ENCODE peak calls at places on chromosomes 2 and 18, in eight cellular contexts. One of them, this sample, is unnamed.

GRCh38 chr2:220961461-220961860 is 610.6 kb downstream of the EPHA4 start:
- DNase-seq in A549: no peak
- DNase-seq in NCI-H1092 treated with DMSO at 0.1 percent for 48 hours: no peak
- DNase-seq in stimulated activated CD8-positive, alpha-beta memory T cell treated with anti-CD3 and anti-CD28 coated beads, Interleukin-15, amount 100 ng/mL, for 24 hours: no peak
- DNase-seq in HFFc6: no peak
- DNase-seq in stimulated activated CD4-positive, alpha-beta T cell treated with anti-CD3 and anti-CD28 coated beads, Interleukin-4, amount 100 ng/mL, for 24 hours: no peak
- DNase-seq in activated T-helper 1 cell treated with anti-CD3 and anti-CD28 coated beads, Interleukin-12 subunit alpha, Interleukin-12 subunit beta, Interleukin-2, Interleukin-4 antibody, amounts not matched to agents 30 ng/mL and 10 ng/mL and 1 ng/mL, durations not matched to agents 14 hours and 24 hours and 36 hours: no peak
- DNase-seq in NCI-H460: no peak
- DNase-seq in this sample: no peak

GRCh38 chr2:30527859-30528258 is 80.8 kb downstream of the LCLAT1 start:
- DNase-seq in A549: no peak
- DNase-seq in NCI-H1092 treated with DMSO at 0.1 percent for 48 hours: no peak
- DNase-seq in stimulated activated CD8-positive, alpha-beta memory T cell treated with anti-CD3 and anti-CD28 coated beads, Interleukin-15, amount 100 ng/mL, for 24 hours: no peak
- DNase-seq in HFFc6: no peak
- DNase-seq in stimulated activated CD4-positive, alpha-beta T cell treated with anti-CD3 and anti-CD28 coated beads, Interleukin-4, amount 100 ng/mL, for 24 hours: no peak
- DNase-seq in activated T-helper 1 cell treated with anti-CD3 and anti-CD28 coated beads, Interleukin-12 subunit alpha, Interleukin-12 subunit beta, Interleukin-2, Interleukin-4 antibody, amounts not matched to agents 30 ng/mL and 10 ng/mL and 1 ng/mL, durations not matched to agents 14 hours and 24 hours and 36 hours: no peak
- DNase-seq in NCI-H460: no peak
- DNase-seq in this sample: no peak

GRCh38 chr2:222424281-222424728 is at the start of gene SGPP2:
- DNase-seq in A549: no peak
- DNase-seq in NCI-H1092 treated with DMSO at 0.1 percent for 48 hours: no peak
- DNase-seq in stimulated activated CD8-positive, alpha-beta memory T cell treated with anti-CD3 and anti-CD28 coated beads, Interleukin-15, amount 100 ng/mL, for 24 hours: no peak
- DNase-seq in HFFc6: no peak
- DNase-seq in stimulated activated CD4-positive, alpha-beta T cell treated with anti-CD3 and anti-CD28 coated beads, Interleukin-4, amount 100 ng/mL, for 24 hours: peak
- DNase-seq in activated T-helper 1 cell treated with anti-CD3 and anti-CD28 coated beads, Interleukin-12 subunit alpha, Interleukin-12 subunit beta, Interleukin-2, Interleukin-4 antibody, amounts not matched to agents 30 ng/mL and 10 ng/mL and 1 ng/mL, durations not matched to agents 14 hours and 24 hours and 36 hours: peak
- DNase-seq in NCI-H460: no peak
- DNase-seq in this sample: peak

GRCh38 chr2:216179015-216179414 is 69.9 kb downstream of the XRCC5 start:
- DNase-seq in A549: no peak
- DNase-seq in NCI-H1092 treated with DMSO at 0.1 percent for 48 hours: no peak
- DNase-seq in stimulated activated CD8-positive, alpha-beta memory T cell treated with anti-CD3 and anti-CD28 coated beads, Interleukin-15, amount 100 ng/mL, for 24 hours: no peak
- DNase-seq in HFFc6: no peak
- DNase-seq in stimulated activated CD4-positive, alpha-beta T cell treated with anti-CD3 and anti-CD28 coated beads, Interleukin-4, amount 100 ng/mL, for 24 hours: no peak
- DNase-seq in activated T-helper 1 cell treated with anti-CD3 and anti-CD28 coated beads, Interleukin-12 subunit alpha, Interleukin-12 subunit beta, Interleukin-2, Interleukin-4 antibody, amounts not matched to agents 30 ng/mL and 10 ng/mL and 1 ng/mL, durations not matched to agents 14 hours and 24 hours and 36 hours: no peak
- DNase-seq in NCI-H460: no peak
- DNase-seq in this sample: no peak

GRCh38 chr2:186274936-186275575 is 211.0 kb upstream of the ZC3H15 start:
- DNase-seq in A549: no peak
- DNase-seq in NCI-H1092 treated with DMSO at 0.1 percent for 48 hours: no peak
- DNase-seq in stimulated activated CD8-positive, alpha-beta memory T cell treated with anti-CD3 and anti-CD28 coated beads, Interleukin-15, amount 100 ng/mL, for 24 hours: no peak
- DNase-seq in HFFc6: peak
- DNase-seq in stimulated activated CD4-positive, alpha-beta T cell treated with anti-CD3 and anti-CD28 coated beads, Interleukin-4, amount 100 ng/mL, for 24 hours: no peak
- DNase-seq in activated T-helper 1 cell treated with anti-CD3 and anti-CD28 coated beads, Interleukin-12 subunit alpha, Interleukin-12 subunit beta, Interleukin-2, Interleukin-4 antibody, amounts not matched to agents 30 ng/mL and 10 ng/mL and 1 ng/mL, durations not matched to agents 14 hours and 24 hours and 36 hours: no peak
- DNase-seq in NCI-H460: no peak
- DNase-seq in this sample: no peak

GRCh38 chr18:77062518-77063003 is 70.0 kb downstream of the MBP start:
- DNase-seq in A549: no peak
- DNase-seq in NCI-H1092 treated with DMSO at 0.1 percent for 48 hours: no peak
- DNase-seq in stimulated activated CD8-positive, alpha-beta memory T cell treated with anti-CD3 and anti-CD28 coated beads, Interleukin-15, amount 100 ng/mL, for 24 hours: no peak
- DNase-seq in HFFc6: no peak
- DNase-seq in stimulated activated CD4-positive, alpha-beta T cell treated with anti-CD3 and anti-CD28 coated beads, Interleukin-4, amount 100 ng/mL, for 24 hours: peak
- DNase-seq in activated T-helper 1 cell treated with anti-CD3 and anti-CD28 coated beads, Interleukin-12 subunit alpha, Interleukin-12 subunit beta, Interleukin-2, Interleukin-4 antibody, amounts not matched to agents 30 ng/mL and 10 ng/mL and 1 ng/mL, durations not matched to agents 14 hours and 24 hours and 36 hours: peak
- DNase-seq in NCI-H460: no peak
- DNase-seq in this sample: no peak

GRCh38 chr18:2515908-2516625 is 55.2 kb downstream of the METTL4 start:
- DNase-seq in A549: peak
- DNase-seq in NCI-H1092 treated with DMSO at 0.1 percent for 48 hours: no peak
- DNase-seq in stimulated activated CD8-positive, alpha-beta memory T cell treated with anti-CD3 and anti-CD28 coated beads, Interleukin-15, amount 100 ng/mL, for 24 hours: no peak
- DNase-seq in HFFc6: peak
- DNase-seq in stimulated activated CD4-positive, alpha-beta T cell treated with anti-CD3 and anti-CD28 coated beads, Interleukin-4, amount 100 ng/mL, for 24 hours: peak
- DNase-seq in activated T-helper 1 cell treated with anti-CD3 and anti-CD28 coated beads, Interleukin-12 subunit alpha, Interleukin-12 subunit beta, Interleukin-2, Interleukin-4 antibody, amounts not matched to agents 30 ng/mL and 10 ng/mL and 1 ng/mL, durations not matched to agents 14 hours and 24 hours and 36 hours: no peak
- DNase-seq in NCI-H460: peak
- DNase-seq in this sample: no peak

GRCh38 chr2:51120754-51121280 is 88.9 kb upstream of the NRXN1 start:
- DNase-seq in A549: no peak
- DNase-seq in NCI-H1092 treated with DMSO at 0.1 percent for 48 hours: no peak
- DNase-seq in stimulated activated CD8-positive, alpha-beta memory T cell treated with anti-CD3 and anti-CD28 coated beads, Interleukin-15, amount 100 ng/mL, for 24 hours: no peak
- DNase-seq in HFFc6: no peak
- DNase-seq in stimulated activated CD4-positive, alpha-beta T cell treated with anti-CD3 and anti-CD28 coated beads, Interleukin-4, amount 100 ng/mL, for 24 hours: no peak
- DNase-seq in activated T-helper 1 cell treated with anti-CD3 and anti-CD28 coated beads, Interleukin-12 subunit alpha, Interleukin-12 subunit beta, Interleukin-2, Interleukin-4 antibody, amounts not matched to agents 30 ng/mL and 10 ng/mL and 1 ng/mL, durations not matched to agents 14 hours and 24 hours and 36 hours: no peak
- DNase-seq in NCI-H460: no peak
- DNase-seq in this sample: no peak

GRCh38 chr2:207008105-207008990 is 69.0 kb downstream of the CPO start:
- DNase-seq in A549: no peak
- DNase-seq in NCI-H1092 treated with DMSO at 0.1 percent for 48 hours: no peak
- DNase-seq in stimulated activated CD8-positive, alpha-beta memory T cell treated with anti-CD3 and anti-CD28 coated beads, Interleukin-15, amount 100 ng/mL, for 24 hours: no peak
- DNase-seq in HFFc6: peak
- DNase-seq in stimulated activated CD4-positive, alpha-beta T cell treated with anti-CD3 and anti-CD28 coated beads, Interleukin-4, amount 100 ng/mL, for 24 hours: no peak
- DNase-seq in activated T-helper 1 cell treated with anti-CD3 and anti-CD28 coated beads, Interleukin-12 subunit alpha, Interleukin-12 subunit beta, Interleukin-2, Interleukin-4 antibody, amounts not matched to agents 30 ng/mL and 10 ng/mL and 1 ng/mL, durations not matched to agents 14 hours and 24 hours and 36 hours: no peak
- DNase-seq in NCI-H460: no peak
- DNase-seq in this sample: no peak

GRCh38 chr2:191038241-191038725 is 24.3 kb upstream of the STAT1 start:
- DNase-seq in A549: no peak
- DNase-seq in NCI-H1092 treated with DMSO at 0.1 percent for 48 hours: no peak
- DNase-seq in stimulated activated CD8-positive, alpha-beta memory T cell treated with anti-CD3 and anti-CD28 coated beads, Interleukin-15, amount 100 ng/mL, for 24 hours: no peak
- DNase-seq in HFFc6: peak
- DNase-seq in stimulated activated CD4-positive, alpha-beta T cell treated with anti-CD3 and anti-CD28 coated beads, Interleukin-4, amount 100 ng/mL, for 24 hours: peak
- DNase-seq in activated T-helper 1 cell treated with anti-CD3 and anti-CD28 coated beads, Interleukin-12 subunit alpha, Interleukin-12 subunit beta, Interleukin-2, Interleukin-4 antibody, amounts not matched to agents 30 ng/mL and 10 ng/mL and 1 ng/mL, durations not matched to agents 14 hours and 24 hours and 36 hours: peak
- DNase-seq in NCI-H460: no peak
- DNase-seq in this sample: no peak

GRCh38 chr2:29114514-29114840 is 738 bp upstream of the CLIP4 start:
- DNase-seq in A549: no peak
- DNase-seq in NCI-H1092 treated with DMSO at 0.1 percent for 48 hours: no peak
- DNase-seq in stimulated activated CD8-positive, alpha-beta memory T cell treated with anti-CD3 and anti-CD28 coated beads, Interleukin-15, amount 100 ng/mL, for 24 hours: no peak
- DNase-seq in HFFc6: no peak
- DNase-seq in stimulated activated CD4-positive, alpha-beta T cell treated with anti-CD3 and anti-CD28 coated beads, Interleukin-4, amount 100 ng/mL, for 24 hours: no peak
- DNase-seq in activated T-helper 1 cell treated with anti-CD3 and anti-CD28 coated beads, Interleukin-12 subunit alpha, Interleukin-12 subunit beta, Interleukin-2, Interleukin-4 antibody, amounts not matched to agents 30 ng/mL and 10 ng/mL and 1 ng/mL, durations not matched to agents 14 hours and 24 hours and 36 hours: no peak
- DNase-seq in NCI-H460: no peak
- DNase-seq in this sample: no peak

GRCh38 chr18:55093808-55094207 is 134.5 kb upstream of the CCDC68 start:
- DNase-seq in A549: no peak
- DNase-seq in NCI-H1092 treated with DMSO at 0.1 percent for 48 hours: no peak
- DNase-seq in stimulated activated CD8-positive, alpha-beta memory T cell treated with anti-CD3 and anti-CD28 coated beads, Interleukin-15, amount 100 ng/mL, for 24 hours: no peak
- DNase-seq in HFFc6: no peak
- DNase-seq in stimulated activated CD4-positive, alpha-beta T cell treated with anti-CD3 and anti-CD28 coated beads, Interleukin-4, amount 100 ng/mL, for 24 hours: no peak
- DNase-seq in activated T-helper 1 cell treated with anti-CD3 and anti-CD28 coated beads, Interleukin-12 subunit alpha, Interleukin-12 subunit beta, Interleukin-2, Interleukin-4 antibody, amounts not matched to agents 30 ng/mL and 10 ng/mL and 1 ng/mL, durations not matched to agents 14 hours and 24 hours and 36 hours: no peak
- DNase-seq in NCI-H460: no peak
- DNase-seq in this sample: no peak

GRCh38 chr2:151973901-151974199 is 125.0 kb downstream of the CACNB4 start:
- DNase-seq in A549: no peak
- DNase-seq in NCI-H1092 treated with DMSO at 0.1 percent for 48 hours: peak
- DNase-seq in stimulated activated CD8-positive, alpha-beta memory T cell treated with anti-CD3 and anti-CD28 coated beads, Interleukin-15, amount 100 ng/mL, for 24 hours: no peak
- DNase-seq in HFFc6: no peak
- DNase-seq in stimulated activated CD4-positive, alpha-beta T cell treated with anti-CD3 and anti-CD28 coated beads, Interleukin-4, amount 100 ng/mL, for 24 hours: no peak
- DNase-seq in activated T-helper 1 cell treated with anti-CD3 and anti-CD28 coated beads, Interleukin-12 subunit alpha, Interleukin-12 subunit beta, Interleukin-2, Interleukin-4 antibody, amounts not matched to agents 30 ng/mL and 10 ng/mL and 1 ng/mL, durations not matched to agents 14 hours and 24 hours and 36 hours: no peak
- DNase-seq in NCI-H460: no peak
- DNase-seq in this sample: no peak

GRCh38 chr2:140659293-140659692 is 1471.5 kb downstream of the LRP1B start:
- DNase-seq in A549: no peak
- DNase-seq in NCI-H1092 treated with DMSO at 0.1 percent for 48 hours: peak
- DNase-seq in stimulated activated CD8-positive, alpha-beta memory T cell treated with anti-CD3 and anti-CD28 coated beads, Interleukin-15, amount 100 ng/mL, for 24 hours: no peak
- DNase-seq in HFFc6: no peak
- DNase-seq in stimulated activated CD4-positive, alpha-beta T cell treated with anti-CD3 and anti-CD28 coated beads, Interleukin-4, amount 100 ng/mL, for 24 hours: no peak
- DNase-seq in activated T-helper 1 cell treated with anti-CD3 and anti-CD28 coated beads, Interleukin-12 subunit alpha, Interleukin-12 subunit beta, Interleukin-2, Interleukin-4 antibody, amounts not matched to agents 30 ng/mL and 10 ng/mL and 1 ng/mL, durations not matched to agents 14 hours and 24 hours and 36 hours: no peak
- DNase-seq in NCI-H460: no peak
- DNase-seq in this sample: no peak

GRCh38 chr2:239468491-239469017 is 67.7 kb upstream of the HDAC4 start:
- DNase-seq in A549: no peak
- DNase-seq in NCI-H1092 treated with DMSO at 0.1 percent for 48 hours: no peak
- DNase-seq in stimulated activated CD8-positive, alpha-beta memory T cell treated with anti-CD3 and anti-CD28 coated beads, Interleukin-15, amount 100 ng/mL, for 24 hours: no peak
- DNase-seq in HFFc6: no peak
- DNase-seq in stimulated activated CD4-positive, alpha-beta T cell treated with anti-CD3 and anti-CD28 coated beads, Interleukin-4, amount 100 ng/mL, for 24 hours: no peak
- DNase-seq in activated T-helper 1 cell treated with anti-CD3 and anti-CD28 coated beads, Interleukin-12 subunit alpha, Interleukin-12 subunit beta, Interleukin-2, Interleukin-4 antibody, amounts not matched to agents 30 ng/mL and 10 ng/mL and 1 ng/mL, durations not matched to agents 14 hours and 24 hours and 36 hours: no peak
- DNase-seq in NCI-H460: no peak
- DNase-seq in this sample: peak

GRCh38 chr2:28405537-28405936 is 12.9 kb downstream of the FOSL2 start:
- DNase-seq in A549: no peak
- DNase-seq in NCI-H1092 treated with DMSO at 0.1 percent for 48 hours: no peak
- DNase-seq in stimulated activated CD8-positive, alpha-beta memory T cell treated with anti-CD3 and anti-CD28 coated beads, Interleukin-15, amount 100 ng/mL, for 24 hours: no peak
- DNase-seq in HFFc6: no peak
- DNase-seq in stimulated activated CD4-positive, alpha-beta T cell treated with anti-CD3 and anti-CD28 coated beads, Interleukin-4, amount 100 ng/mL, for 24 hours: no peak
- DNase-seq in activated T-helper 1 cell treated with anti-CD3 and anti-CD28 coated beads, Interleukin-12 subunit alpha, Interleukin-12 subunit beta, Interleukin-2, Interleukin-4 antibody, amounts not matched to agents 30 ng/mL and 10 ng/mL and 1 ng/mL, durations not matched to agents 14 hours and 24 hours and 36 hours: no peak
- DNase-seq in NCI-H460: no peak
- DNase-seq in this sample: no peak

GRCh38 chr2:64243081-64244048 is 99.1 kb upstream of the PELI1 start:
- DNase-seq in A549: no peak
- DNase-seq in NCI-H1092 treated with DMSO at 0.1 percent for 48 hours: no peak
- DNase-seq in stimulated activated CD8-positive, alpha-beta memory T cell treated with anti-CD3 and anti-CD28 coated beads, Interleukin-15, amount 100 ng/mL, for 24 hours: no peak
- DNase-seq in HFFc6: no peak
- DNase-seq in stimulated activated CD4-positive, alpha-beta T cell treated with anti-CD3 and anti-CD28 coated beads, Interleukin-4, amount 100 ng/mL, for 24 hours: no peak
- DNase-seq in activated T-helper 1 cell treated with anti-CD3 and anti-CD28 coated beads, Interleukin-12 subunit alpha, Interleukin-12 subunit beta, Interleukin-2, Interleukin-4 antibody, amounts not matched to agents 30 ng/mL and 10 ng/mL and 1 ng/mL, durations not matched to agents 14 hours and 24 hours and 36 hours: no peak
- DNase-seq in NCI-H460: no peak
- DNase-seq in this sample: no peak

This sample was measured in upper lobe of left lung.